ENCODE peak calls at places on chromosomes 13 and 19, in six cellular contexts. Z, I, Y, E, A and Q are unnamed samples.

GRCh38 chr13:29924482-29924884 is 74.1 kb upstream of the UBL3 start:
- DNase-seq in Z (peak; percentile 34), I (peak; percentile 44), Y (peak; percentile 89), E (peak; percentile 36), A (no peak), Q (peak; percentile 76)

GRCh38 chr19:16258440-16258903 is 60.8 kb downstream of the AP1M1 start:
- DNase-seq in Z (no peak), I (no peak), Y (no peak), E (no peak), A (no peak), Q (no peak)

GRCh38 chr13:113297370-113297871 is 382 bp downstream of the LAMP1 start:
- DNase-seq in Z (no peak), I (no peak), Y (peak; percentile 56), E (peak; percentile 34), A (peak; percentile 45), Q (no peak)

GRCh38 chr19:15291089-15291488 is 41.2 kb downstream of the BRD4 start:
- DNase-seq in Z (no peak), I (no peak), Y (peak; percentile 77), E (no peak), A (no peak), Q (no peak)

GRCh38 chr13:93296584-93296983 is 70.0 kb downstream of the GPC6 start:
- DNase-seq in Z (no peak), I (no peak), Y (no peak), E (no peak), A (no peak), Q (no peak)

GRCh38 chr19:36136975-36137686 is 2.7 kb upstream of the CAPNS1 start:
- DNase-seq in Z (peak; percentile 63), I (no peak), Y (peak; percentile 89), E (no peak), A (no peak), Q (peak; percentile 91)

GRCh38 chr19:47637550-47637949 is 28.6 kb downstream of the BICRA start:
- DNase-seq in Z (peak; percentile 46), I (no peak), Y (peak; percentile 20), E (no peak), A (no peak), Q (no peak)

GRCh38 chr19:2494084-2494446 is 18.1 kb downstream of the GADD45B start:
- DNase-seq in Z (peak; percentile 38), I (no peak), Y (peak; percentile 97), E (peak; percentile 49), A (no peak), Q (peak; percentile 38)

GRCh38 chr13:114059428-114059827 is 73.0 kb downstream of the RASA3 start:
- DNase-seq in Z (no peak), I (no peak), Y (no peak), E (no peak), A (no peak), Q (no peak)

GRCh38 chr13:38981096-38981495 is 9.5 kb downstream of the STOML3 start:
- DNase-seq in Z (no peak), I (no peak), Y (no peak), E (no peak), A (no peak), Q (no peak)

GRCh38 chr19:47713046-47714021 is at the start of gene EHD2:
- DNase-seq in Z (peak; percentile 87), I (no peak), Y (peak; percentile 89), E (peak; percentile 86), A (peak; percentile 64), Q (no peak)

GRCh38 chr19:7215176-7215575 is 79.0 kb downstream of the INSR start:
- DNase-seq in Z (no peak), I (no peak), Y (no peak), E (no peak), A (no peak), Q (no peak)

GRCh38 chr19:10289167-10289835 is 451 bp upstream of the ICAM5 start:
- DNase-seq in Z (peak; percentile 33), I (peak; percentile 53), Y (peak; percentile 93), E (peak; percentile 68), A (peak; percentile 85), Q (peak; percentile 45)

GRCh38 chr13:79987323-79987722 is 353.6 kb downstream of the SPRY2 start:
- DNase-seq in Z (no peak), I (no peak), Y (peak; percentile 74), E (no peak), A (no peak), Q (peak; percentile 69)

GRCh38 chr13:50911937-50912624 is 2.5 kb downstream of the RNASEH2B start:
- DNase-seq in Z (peak; percentile 97), I (peak; percentile 68), Y (peak; percentile 86), E (peak; percentile 90), A (peak; percentile 90), Q (peak; percentile 86)

GRCh38 chr13:112870737-112871287 is 98.2 kb upstream of the MCF2L start:
- DNase-seq in Z (no peak), I (no peak), Y (no peak), E (no peak), A (no peak), Q (no peak)

GRCh38 chr19:21117041-21117907 is 24.6 kb upstream of the ZNF431 start:
- DNase-seq in Z (no peak), I (no peak), Y (peak; percentile 32), E (no peak), A (no peak), Q (no peak)
- H3K4me1 ChIP-seq in Z (no peaks in the 10 kb centered on the region), I (no peaks in the 10 kb centered on the region), Y (peaks cover 14% of the 10 kb centered on the region), E (no peaks in the 10 kb centered on the region), A (no peaks in the 10 kb centered on the region), Q (no peaks in the 10 kb centered on the region)

GRCh38 chr13:24651718-24652345 is 28.4 kb upstream of the ATP12A start:
- DNase-seq in Z (no peak), I (no peak), Y (no peak), E (peak; percentile 72), A (no peak), Q (peak; percentile 82)
- H3K79me2 ChIP-seq in Z (no peaks in the 10 kb centered on the region), I (no peaks in the 10 kb centered on the region), Y (no peaks in the 10 kb centered on the region), E (no peaks in the 10 kb centered on the region), A (no peaks in the 10 kb centered on the region), Q (no peaks in the 10 kb centered on the region)

DNA sequence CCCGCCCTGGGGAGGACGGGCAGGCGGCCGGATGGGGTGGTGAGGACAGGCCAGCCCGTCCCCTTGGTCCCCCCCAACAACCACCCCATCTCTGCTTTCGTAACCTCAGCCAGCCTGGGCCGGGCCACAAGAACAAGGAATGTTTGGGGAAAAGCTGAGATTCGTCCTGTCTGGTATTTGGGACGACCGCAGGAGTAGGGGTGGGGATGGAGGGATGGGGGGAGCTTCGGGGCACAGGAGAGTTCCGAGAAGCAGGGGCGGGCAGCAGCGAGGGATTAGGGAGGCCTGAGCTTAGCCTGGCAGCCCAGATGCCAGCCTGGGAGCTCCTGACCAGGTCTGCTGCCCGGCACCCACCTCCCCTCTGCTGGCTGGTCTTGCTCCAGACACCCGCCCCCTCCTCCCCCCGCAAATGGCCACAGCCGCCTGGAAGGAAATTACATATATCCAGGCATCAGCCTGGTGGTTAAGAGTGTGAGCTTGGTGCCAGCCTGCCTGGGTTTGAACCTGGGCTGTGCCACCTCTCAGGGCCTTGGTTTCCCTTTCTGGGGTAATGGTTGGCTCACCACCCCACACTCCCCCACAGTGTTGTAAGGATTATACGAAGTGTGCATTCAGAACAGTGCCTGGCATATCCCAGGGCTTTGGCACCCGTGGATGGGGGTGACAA is at the start of gene PODNL1:
- DNase-seq in Z (peak; percentile 74), I (no peak), Y (peak; percentile 85), E (peak; percentile 17), A (no peak), Q (no peak)
- H3K27ac ChIP-seq in Z (no peak within 1 kb of the TSS), I (no peak within 1 kb of the TSS), Y (peak within 1 kb of the TSS; percentile 39), E (no peak within 1 kb of the TSS), A (no peak within 1 kb of the TSS), Q (no peak within 1 kb of the TSS)

GRCh38 chr19:40267601-40267997 is 17.5 kb downstream of the AKT2 start:
- DNase-seq in Z (no peak), I (no peak), Y (no peak), E (no peak), A (no peak), Q (no peak)

GRCh38 chr19:40265763-40266099 is 19.4 kb downstream of the AKT2 start:
- DNase-seq in Z (no peak), I (no peak), Y (no peak), E (no peak), A (no peak), Q (no peak)

GRCh38 chr19:40265055-40265762 is 19.9 kb downstream of the AKT2 start:
- DNase-seq in Z (no peak), I (no peak), Y (no peak), E (no peak), A (no peak), Q (no peak)

GRCh38 chr19:40266111-40266510 is 19.0 kb downstream of the AKT2 start:
- DNase-seq in Z (no peak), I (no peak), Y (no peak), E (no peak), A (no peak), Q (no peak)

DNA sequence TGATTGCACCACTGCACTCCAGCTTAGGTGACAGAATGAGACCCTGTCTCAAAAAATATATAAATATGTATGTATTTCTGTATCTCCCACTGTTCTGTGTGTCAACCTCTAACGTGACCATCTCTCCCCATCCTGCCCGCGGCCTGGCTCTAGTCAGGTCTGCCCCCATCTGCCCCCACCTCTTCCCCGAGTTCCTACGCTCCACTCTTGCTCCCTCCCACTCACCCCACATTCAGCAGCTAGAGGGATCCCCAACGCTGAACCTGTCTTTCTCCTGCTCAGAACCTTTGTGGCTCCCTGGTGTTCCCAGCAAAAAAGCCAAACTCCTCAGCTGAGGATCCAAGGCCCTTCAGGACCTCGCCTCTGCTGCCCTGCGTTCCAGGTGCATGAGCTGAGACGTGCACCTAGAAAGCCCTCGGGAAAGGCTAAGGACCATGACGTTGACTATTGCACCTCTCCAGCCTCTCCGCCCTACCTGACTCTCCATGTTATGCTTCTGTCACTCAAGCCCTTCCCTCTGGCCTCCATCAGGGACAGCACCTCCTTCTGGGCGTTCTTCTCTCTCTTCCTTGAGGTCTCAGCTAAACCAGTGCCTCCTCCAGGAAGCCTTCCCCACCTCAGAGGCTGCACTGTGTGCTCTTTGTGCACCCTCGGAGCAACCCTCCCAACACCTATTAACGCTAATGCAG is 18.1 kb downstream of the AKT2 start:
- DNase-seq in Z (no peak), I (no peak), Y (no peak), E (no peak), A (no peak), Q (no peak)
- H3K4me1 ChIP-seq in Z (peaks cover 4% of the 10 kb centered on the region), I (peaks cover 19% of the 10 kb centered on the region), Y (no peaks in the 10 kb centered on the region), E (no peaks in the 10 kb centered on the region), A (no peaks in the 10 kb centered on the region), Q (no peaks in the 10 kb centered on the region)

GRCh38 chr19:56896041-56896440 is 55.5 kb upstream of the PEG3 start:
- DNase-seq in Z (no peak), I (no peak), Y (no peak), E (no peak), A (no peak), Q (no peak)
- H3K79me2 ChIP-seq in Z (no peaks in the 10 kb centered on the region), I (no peaks in the 10 kb centered on the region), Y (no peaks in the 10 kb centered on the region), E (no peaks in the 10 kb centered on the region), A (no peaks in the 10 kb centered on the region), Q (no peaks in the 10 kb centered on the region)

GRCh38 chr19:58555920-58556632 is 1.2 kb upstream of the CHMP2A start:
- DNase-seq in Z (no peak), I (no peak), Y (no peak), E (peak; percentile 16), A (no peak), Q (no peak)
- H3K27ac ChIP-seq in Z (peak overlapping the region; percentile 69), I (no peak overlapping the region), Y (peak overlapping the region; percentile 79), E (peak overlapping the region; percentile 96), A (no peak overlapping the region), Q (no peak overlapping the region)